ENCODE peak calls at places on chromosomes 5 and 9, in six cellular contexts. L is upper lobe of right lung, Z is HCT116, N is ovary, Y is pancreas, H is H7. J is an unnamed sample.
A peak's percentile ranks its signal among the peaks of the same experiment; 100 is the strongest.

GRCh38 chr5:56142620-56143431 is 90.3 kb downstream of the ANKRD55 start:
- DNase-seq in L (no peak), Z (no peak), N (no peak), Y (peak; percentile 42), H (no peak), J (no peak)

GRCh38 chr5:132176987-132177386 is 50.7 kb downstream of the P4HA2 start:
- DNase-seq in L (no peak), Z (no peak), N (no peak), Y (no peak), H (no peak), J (no peak)

GRCh38 chr5:5461012-5461411 is 38.5 kb downstream of the ICE1 start:
- DNase-seq in L (no peak), Z (no peak), N (no peak), Y (no peak), H (no peak), J (no peak)

GRCh38 chr9:69718218-69718617 is 41.6 kb downstream of the PTAR1 start:
- DNase-seq in L (no peak), Z (no peak), N (no peak), Y (no peak), H (no peak), J (no peak)

GRCh38 chr5:32051796-32052195 is 122.3 kb downstream of the GOLPH3 start:
- DNase-seq in L (no peak), Z (no peak), N (no peak), Y (no peak), H (no peak), J (no peak)

GRCh38 chr5:79077680-79078365 is 8.3 kb downstream of the BHMT2 start:
- DNase-seq in L (no peak), Z (no peak), N (no peak), Y (no peak), H (no peak), J (no peak)

GRCh38 chr9:34550681-34551270 is 28.0 kb upstream of the ENHO start:
- DNase-seq in L (peak; percentile 40), Z (no peak), N (no peak), Y (no peak), H (peak; percentile 48), J (no peak)

GRCh38 chr9:995776-996175 is 19.3 kb downstream of the DMRT3 start:
- DNase-seq in L (no peak), Z (no peak), N (no peak), Y (no peak), H (no peak), J (no peak)

GRCh38 chr5:98454904-98455303 is 318.6 kb upstream of the RGMB start:
- DNase-seq in L (no peak), Z (peak; percentile 0), N (no peak), Y (no peak), H (no peak), J (no peak)

GRCh38 chr5:178203670-178204204 is 596 bp upstream of the HNRNPAB start:
- DNase-seq in L (no peak), Z (no peak), N (no peak), Y (no peak), H (no peak), J (no peak)

GRCh38 chr9:127264462-127265040 is at the start of gene GARNL3:
- DNase-seq in L (no peak), Z (no peak), N (no peak), Y (no peak), H (peak; percentile 38), J (no peak)

GRCh38 chr5:122751293-122751753 is 23.6 kb upstream of the SNX2 start:
- DNase-seq in L (no peak), Z (no peak), N (no peak), Y (no peak), H (peak; percentile 25), J (no peak)

GRCh38 chr5:14893351-14893750 is 21.8 kb upstream of the ANKH start:
- DNase-seq in L (no peak), Z (no peak), N (no peak), Y (no peak), H (no peak), J (no peak)

GRCh38 chr5:1270933-1271914 is 23.6 kb downstream of the TERT start:
- DNase-seq in L (no peak), Z (no peak), N (no peak), Y (no peak), H (no peak), J (no peak)

GRCh38 chr5:168603776-168604175 is 24.6 kb upstream of the PANK3 start:
- DNase-seq in L (no peak), Z (no peak), N (no peak), Y (no peak), H (no peak), J (no peak)

GRCh38 chr5:161414037-161414436 is 132.5 kb downstream of the GABRB2 start:
- DNase-seq in L (no peak), Z (no peak), N (no peak), Y (no peak), H (no peak), J (no peak)

GRCh38 chr9:118650407-118650806 is 718.8 kb downstream of the BRINP1 start:
- DNase-seq in L (no peak), Z (no peak), N (no peak), Y (no peak), H (no peak), J (no peak)

GRCh38 chr5:61298580-61298979 is 33.5 kb upstream of the ZSWIM6 start:
- DNase-seq in L (no peak), Z (no peak), N (no peak), Y (no peak), H (no peak), J (no peak)

GRCh38 chr9:83675466-83675865 is 32.3 kb downstream of the UBQLN1 start:
- DNase-seq in L (no peak), Z (no peak), N (no peak), Y (no peak), H (no peak), J (no peak)

GRCh38 chr5:39409036-39409435 is 15.7 kb downstream of the DAB2 start:
- DNase-seq in L (no peak), Z (no peak), N (no peak), Y (no peak), H (no peak), J (no peak)

GRCh38 chr9:75672478-75672877 is 218.0 kb upstream of the PCSK5 start:
- DNase-seq in L (no peak), Z (no peak), N (no peak), Y (no peak), H (no peak), J (no peak)

GRCh38 chr5:88879724-88880123 is 3.3 kb downstream of the MEF2C start:
- DNase-seq in L (no peak), Z (no peak), N (no peak), Y (no peak), H (no peak), J (no peak)

GRCh38 chr5:88878976-88879375 is 4.0 kb downstream of the MEF2C start:
- DNase-seq in L (no peak), Z (no peak), N (no peak), Y (no peak), H (no peak), J (no peak)

GRCh38 chr5:88882321-88883038 is 504 bp downstream of the MEF2C start:
- DNase-seq in L (no peak), Z (no peak), N (no peak), Y (no peak), H (no peak), J (no peak)

GRCh38 chr5:88881566-88881965 is 1.4 kb downstream of the MEF2C start:
- DNase-seq in L (no peak), Z (no peak), N (no peak), Y (no peak), H (no peak), J (no peak)

GRCh38 chr5:88880196-88880595 is 2.8 kb downstream of the MEF2C start:
- DNase-seq in L (no peak), Z (no peak), N (no peak), Y (no peak), H (no peak), J (no peak)
- H3K4me3 ChIP-seq in L (peak overlapping the region; percentile 75), Z (no peak overlapping the region), N (peak overlapping the region; percentile 48), Y (peak overlapping the region; percentile 54), H (no peak overlapping the region), J (peak overlapping the region; percentile 75)

GRCh38 chr9:132582276-132582785 is at the start of gene BARHL1:
- DNase-seq in L (no peak), Z (no peak), N (no peak), Y (no peak), H (no peak), J (no peak)
- H3K4me3 ChIP-seq in L (peak within 1 kb of the TSS; percentile 28), Z (no peak within 1 kb of the TSS), N (peak within 1 kb of the TSS; percentile 13), Y (peak within 1 kb of the TSS; percentile 35), H (peak within 1 kb of the TSS; percentile 17), J (peak within 1 kb of the TSS; percentile 2)

GRCh38 chr9:16266648-16267276 is 603.7 kb downstream of the BNC2 start:
- DNase-seq in L (no peak), Z (no peak), N (no peak), Y (no peak), H (peak; percentile 75), J (no peak)

GRCh38 chr9:16268037-16269010 is 602.1 kb downstream of the BNC2 start:
- DNase-seq in L (no peak), Z (no peak), N (no peak), Y (no peak), H (no peak), J (no peak)

GRCh38 chr9:16265671-16266070 is 604.8 kb downstream of the BNC2 start:
- DNase-seq in L (no peak), Z (no peak), N (no peak), Y (no peak), H (no peak), J (no peak)

GRCh38 chr9:16271967-16272366 is 598.5 kb downstream of the BNC2 start:
- DNase-seq in L (no peak), Z (no peak), N (no peak), Y (no peak), H (no peak), J (no peak)

DNA sequence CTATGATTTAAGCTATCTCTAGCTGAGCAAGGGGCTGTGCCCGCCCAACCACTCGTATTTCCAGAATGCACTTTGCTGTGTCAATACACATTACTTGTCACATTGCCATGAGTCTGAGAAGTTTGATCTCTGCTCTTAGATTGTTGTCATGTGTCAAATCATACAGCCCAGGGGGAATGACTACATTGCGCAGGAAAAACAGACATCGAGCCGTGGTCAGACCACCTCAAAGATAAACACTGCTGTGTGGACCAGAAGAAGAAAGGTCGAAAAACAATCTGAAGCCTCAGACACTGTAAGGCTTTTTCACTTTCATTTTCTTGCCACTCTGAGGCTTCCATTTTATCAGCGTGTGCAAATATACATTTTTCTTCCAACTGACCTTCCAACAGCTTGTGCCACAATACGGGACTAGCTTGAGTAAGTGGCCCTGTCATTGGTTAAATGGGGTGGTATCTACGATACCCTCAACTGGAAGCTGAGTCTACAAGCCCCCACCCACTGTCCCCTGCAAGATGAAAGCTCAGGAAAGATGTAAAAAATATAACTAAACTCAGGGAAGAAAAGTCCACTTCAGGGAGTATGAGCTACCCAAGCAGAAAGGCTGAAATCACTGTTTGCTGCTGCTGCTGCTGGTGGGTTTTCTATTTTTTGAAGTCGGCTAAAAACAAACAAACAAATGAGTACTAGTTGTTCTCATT is 603.0 kb downstream of the BNC2 start:
- DNase-seq in L (no peak), Z (no peak), N (no peak), Y (no peak), H (no peak), J (no peak)
- H3K4me3 ChIP-seq in L (peak overlapping the region; percentile 47), Z (no peak overlapping the region), N (peak overlapping the region; percentile 19), Y (peak overlapping the region; percentile 31), H (no peak overlapping the region), J (no peak overlapping the region)

DNA sequence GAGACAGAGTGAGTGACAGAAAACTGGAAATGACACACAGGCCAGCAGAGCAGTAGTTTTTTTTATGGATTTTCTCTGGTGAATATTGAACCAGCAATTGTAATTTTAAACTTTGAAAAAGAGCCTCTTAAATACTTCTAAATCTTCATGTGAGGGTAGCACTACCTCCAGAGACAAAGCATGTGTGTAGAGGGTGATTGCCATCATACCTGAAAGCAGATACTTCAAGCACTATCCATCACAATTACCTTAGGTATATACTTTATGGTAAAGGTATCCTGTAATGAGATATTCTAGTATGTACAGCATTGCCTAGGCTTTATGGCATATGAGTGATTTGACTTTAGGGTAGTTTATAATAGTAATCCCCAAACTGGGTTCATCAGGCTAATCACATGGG is 3.4 kb upstream of the EBF1 start:
- DNase-seq in L (no peak), Z (no peak), N (no peak), Y (no peak), H (no peak), J (no peak)
- H3K4me3 ChIP-seq in L (no peak overlapping the region), Z (no peak overlapping the region), N (no peak overlapping the region), Y (no peak overlapping the region), H (no peak overlapping the region), J (no peak overlapping the region)